ENCODE peak calls at places on chromosomes 11 and 22, in six cellular contexts. X, A, F, I, B and Y are unnamed samples.
A peak's percentile ranks its signal among the peaks of the same experiment; 100 is the strongest.

GRCh38 chr11:720642-721346 is 14.8 kb downstream of the EPS8L2 start:
- DNase-seq in X (no peak), A (peak; percentile 76), F (peak; percentile 56), I (peak; percentile 91), B (no peak), Y (no peak)

GRCh38 chr11:13341028-13341427 is 63.4 kb downstream of the BMAL1 start:
- DNase-seq in X (no peak), A (no peak), F (no peak), I (no peak), B (no peak), Y (no peak)

GRCh38 chr22:38982008-38982927 is at the start of gene APOBEC3B:
- DNase-seq in X (peak; percentile 60), A (peak; percentile 44), F (peak; percentile 88), I (peak; percentile 77), B (peak; percentile 33), Y (peak; percentile 8)

GRCh38 chr11:78916759-78917158 is 342.1 kb upstream of the NARS2 start:
- DNase-seq in X (no peak), A (no peak), F (no peak), I (no peak), B (no peak), Y (no peak)

GRCh38 chr11:8250446-8250845 is 13.2 kb downstream of the LMO1 start:
- DNase-seq in X (no peak), A (no peak), F (no peak), I (no peak), B (no peak), Y (no peak)

GRCh38 chr22:48650323-48651035 is 1177.2 kb downstream of the BRD1 start:
- DNase-seq in X (no peak), A (no peak), F (no peak), I (no peak), B (no peak), Y (no peak)

GRCh38 chr11:113447621-113448310 is 27.4 kb downstream of the DRD2 start:
- DNase-seq in X (no peak), A (no peak), F (no peak), I (no peak), B (no peak), Y (no peak)

GRCh38 chr11:27757953-27758352 is 57.7 kb upstream of the BDNF start:
- DNase-seq in X (no peak), A (peak; percentile 34), F (no peak), I (no peak), B (no peak), Y (no peak)

GRCh38 chr11:5818245-5818865 is 9.6 kb downstream of the OR52N2 start:
- DNase-seq in X (no peak), A (no peak), F (no peak), I (no peak), B (no peak), Y (no peak)

GRCh38 chr22:43343262-43343988 is at the start of gene SCUBE1:
- DNase-seq in X (peak; percentile 45), A (peak; percentile 67), F (peak; percentile 92), I (peak; percentile 50), B (peak; percentile 39), Y (peak; percentile 26)